ENCODE peak calls at places on chromosomes 3 and 15, in five cellular contexts. J is AG04450, N is NCI-H1105 treated with DMSO at 0.1 percent for 48 hours, Y is nucleus accumbens, A is foreskin fibroblast. R is an unnamed sample.

GRCh38 chr15:78946493-78946892 is 1.6 kb upstream of the CTSH start:
- DNase-seq in J (no peak), N (no peak), Y (no peak), A (no peak), R (no peak)

GRCh38 chr15:31197497-31198414 is 96.2 kb upstream of the TRPM1 start:
- DNase-seq in J (no peak), N (no peak), Y (no peak), A (no peak), R (no peak)

GRCh38 chr3:59542276-59542675 is 492.5 kb upstream of the CFAP20DC start:
- DNase-seq in J (no peak), N (no peak), Y (no peak), A (no peak), R (no peak)

GRCh38 chr3:16140116-16140893 is 34.2 kb upstream of the GALNT15 start:
- DNase-seq in J (peak; percentile 60), N (no peak), Y (no peak), A (peak; percentile 78), R (no peak)

GRCh38 chr15:90364251-90364650 is 12.2 kb downstream of the ZNF774 start:
- DNase-seq in J (no peak), N (no peak), Y (no peak), A (no peak), R (no peak)

GRCh38 chr15:58401991-58402649 is 29.7 kb upstream of the LIPC start:
- DNase-seq in J (no peak), N (no peak), Y (no peak), A (no peak), R (no peak)

GRCh38 chr3:187750513-187751123 is 5.3 kb upstream of the BCL6 start:
- DNase-seq in J (no peak), N (peak; percentile 73), Y (no peak), A (no peak), R (no peak)

GRCh38 chr15:77966540-77967290 is 110.8 kb downstream of the TBC1D2B start:
- DNase-seq in J (peak; percentile 11), N (peak; percentile 26), Y (peak; percentile 29), A (peak; percentile 41), R (no peak)

GRCh38 chr3:195236076-195236798 is 34.7 kb downstream of the XXYLT1 start:
- DNase-seq in J (no peak), N (no peak), Y (no peak), A (no peak), R (no peak)

GRCh38 chr3:51929420-51930003 is 12.2 kb downstream of the RRP9 start:
- DNase-seq in J (no peak), N (no peak), Y (no peak), A (no peak), R (no peak)

GRCh38 chr15:69909719-69910444 is 187.8 kb downstream of the TLE3 start:
- DNase-seq in J (no peak), N (no peak), Y (no peak), A (no peak), R (no peak)

GRCh38 chr3:189041482-189042090 is 130.2 kb upstream of the TPRG1 start:
- DNase-seq in J (no peak), N (peak; percentile 74), Y (peak; percentile 2), A (peak; percentile 7), R (no peak)

GRCh38 chr15:48391950-48392349 is 60.7 kb downstream of the DUT start:
- DNase-seq in J (no peak), N (no peak), Y (no peak), A (no peak), R (no peak)

GRCh38 chr15:46304320-46304719 is 669.5 kb downstream of the SQOR start:
- DNase-seq in J (no peak), N (no peak), Y (no peak), A (no peak), R (no peak)

GRCh38 chr3:172194702-172195392 is 155.5 kb downstream of the FNDC3B start:
- DNase-seq in J (no peak), N (peak; percentile 85), Y (no peak), A (no peak), R (no peak)

GRCh38 chr3:86949850-86950249 is 41.1 kb downstream of the VGLL3 start:
- DNase-seq in J (no peak), N (no peak), Y (no peak), A (no peak), R (no peak)

GRCh38 chr3:128281461-128282367 is 128.4 kb downstream of the EEFSEC start:
- DNase-seq in J (no peak), N (no peak), Y (no peak), A (no peak), R (no peak)

GRCh38 chr15:29812384-29812694 is 9.9 kb downstream of the TJP1 start:
- DNase-seq in J (no peak), N (no peak), Y (no peak), A (peak; percentile 56), R (no peak)

GRCh38 chr3:16084887-16085286 is 89.6 kb upstream of the GALNT15 start:
- DNase-seq in J (no peak), N (no peak), Y (no peak), A (peak; percentile 57), R (no peak)

GRCh38 chr3:119295816-119296484 is 1.8 kb downstream of the ARHGAP31 start:
- DNase-seq in J (no peak), N (no peak), Y (no peak), A (no peak), R (peak; percentile 20)

R was measured in AG09309.